ENCODE peak calls at places on chromosomes 13 and 19, in four cellular contexts. S, W, Y and K are unnamed samples.

GRCh38 chr13:30698023-30698422 is 37.3 kb upstream of the ALOX5AP start:
- DNase-seq in Y (peak), S (no peak), W (peak), K (peak)

GRCh38 chr19:47776568-47776967 is 1.9 kb upstream of the SELENOW start:
- DNase-seq in Y (no peak), W (no peak), S (no peak), K (no peak)

GRCh38 chr19:7292950-7293794 is 1.0 kb downstream of the INSR start:
- DNase-seq in W (no peak), S (no peak), Y (no peak), K (peak)

GRCh38 chr19:4987692-4988370 is 18.9 kb downstream of the KDM4B start:
- DNase-seq in S (no peak), W (no peak), Y (peak), K (peak)

GRCh38 chr13:94239135-94239534 is 240.3 kb downstream of the DCT start:
- DNase-seq in S (no peak), Y (peak), W (peak), K (peak)

GRCh38 chr19:17703823-17704463 is 15.3 kb upstream of the MAP1S start:
- DNase-seq in W (no peak), S (peak), Y (peak), K (no peak)

GRCh38 chr13:51339952-51340732 is 651 bp downstream of the SERPINE3 start:
- DNase-seq in S (no peak), W (no peak), Y (no peak), K (no peak)

GRCh38 chr19:55377356-55378131 is 918 bp downstream of the TMEM190 start:
- DNase-seq in Y (no peak), W (no peak), S (no peak), K (no peak)

GRCh38 chr13:48600374-48601364 is 53.1 kb upstream of the CYSLTR2 start:
- DNase-seq in W (peak), S (no peak), Y (peak), K (peak)

GRCh38 chr13:33617055-33617454 is 200.9 kb upstream of the RFC3 start:
- DNase-seq in S (no peak), W (no peak), Y (no peak), K (no peak)

GRCh38 chr13:72562686-72563085 is 164.7 kb downstream of the MZT1 start:
- DNase-seq in S (no peak), Y (no peak), W (no peak), K (no peak)

GRCh38 chr13:105083986-105084385 is 1451.5 kb downstream of the EFNB2 start:
- DNase-seq in W (no peak), S (no peak), Y (no peak), K (no peak)

GRCh38 chr13:26048745-26049144 is 3.1 kb downstream of the SHISA2 start:
- DNase-seq in S (no peak), W (no peak), Y (no peak), K (no peak)

GRCh38 chr13:105232403-105232802 is 1303.1 kb downstream of the EFNB2 start:
- DNase-seq in Y (no peak), W (no peak), S (no peak), K (no peak)

GRCh38 chr13:108070491-108070890 is 144.8 kb downstream of the LIG4 start:
- DNase-seq in S (no peak), W (no peak), Y (no peak), K (peak)

GRCh38 chr19:38975861-38976271 is 324 bp upstream of the FBXO17 start:
- DNase-seq in W (peak), Y (peak), S (no peak), K (peak)

GRCh38 chr19:19662866-19663291 is 597 bp downstream of the ATP13A1 start:
- DNase-seq in W (no peak), Y (peak), S (no peak), K (peak)

GRCh38 chr19:3278294-3278693 is 53.8 kb downstream of the CELF5 start:
- DNase-seq in W (no peak), Y (no peak), S (no peak), K (no peak)

GRCh38 chr19:17184381-17184841 is 30.7 kb upstream of the USE1 start:
- DNase-seq in S (no peak), W (no peak), Y (no peak), K (no peak)

GRCh38 chr13:37929308-37929707 is 59.7 kb upstream of the TRPC4 start:
- DNase-seq in S (no peak), Y (no peak), W (no peak), K (peak)

GRCh38 chr13:73870970-73871935 is 263.0 kb downstream of the KLF12 start:
- DNase-seq in S (no peak), Y (peak), W (peak), K (peak)

GRCh38 chr13:94641432-94641941 is 39.8 kb downstream of the GPR180 start:
- DNase-seq in S (no peak), Y (peak), W (peak), K (peak)

GRCh38 chr13:69677343-69677742 is 430.3 kb upstream of the ATXN8OS start:
- DNase-seq in Y (no peak), S (no peak), W (no peak), K (no peak)

GRCh38 chr19:17536957-17537356 is 18.5 kb upstream of the COLGALT1 start:
- DNase-seq in Y (no peak), S (no peak), W (no peak), K (no peak)

GRCh38 chr19:30123109-30123508 is 181.1 kb downstream of the URI1 start:
- DNase-seq in W (no peak), S (no peak), Y (no peak), K (no peak)